ENCODE peak calls at places on chromosomes 4 and X, in eight cellular contexts. Y is substantia nigra; O is iPS-NIHi11; D is ACHN; T is activated naive CD4-positive, alpha-beta T cell treated with anti-CD3 and anti-CD28 coated beads, Interleukin-2, amount 10 ng/mL, durations not matched to agents 7 days and 5 days; Z is small intestine; R is cerebellar cortex; E is hypothalamus. P is an unnamed sample.

GRCh38 chrX:130893356-130894085 is 9.5 kb downstream of the ENOX2 start:
- DNase-seq in Y (no peak), O (no peak), D (no peak), T (no peak), Z (peak), R (no peak), E (no peak), P (no peak)

GRCh38 chr4:101337688-101338087 is 9.6 kb downstream of the PPP3CA start:
- DNase-seq in Y (no peak), O (no peak), D (peak), T (no peak), Z (no peak), R (peak), E (no peak), P (no peak)

GRCh38 chr4:7391637-7392437 is 42.9 kb downstream of the PSAPL1 start:
- DNase-seq in Y (no peak), O (no peak), D (no peak), T (no peak), Z (no peak), R (no peak), E (no peak), P (peak)

GRCh38 chr4:115154826-115155225 is 41.4 kb upstream of the NDST4 start:
- DNase-seq in Y (no peak), O (peak), D (no peak), T (no peak), Z (no peak), R (peak), E (no peak), P (no peak)

GRCh38 chr4:168221298-168221697 is 97.3 kb downstream of the DDX60 start:
- DNase-seq in Y (no peak), O (no peak), D (no peak), T (no peak), Z (peak), R (no peak), E (no peak), P (no peak)

GRCh38 chr4:96448315-96448872 is 608.5 kb downstream of the PDHA2 start:
- DNase-seq in Y (no peak), O (no peak), D (no peak), T (no peak), Z (no peak), R (no peak), E (no peak), P (no peak)

GRCh38 chr4:67320645-67321044 is 224.7 kb downstream of the CENPC start:
- DNase-seq in Y (no peak), O (no peak), D (no peak), T (no peak), Z (no peak), R (no peak), E (no peak), P (no peak)

GRCh38 chrX:96407501-96407900 is 277.1 kb upstream of the DIAPH2 start:
- DNase-seq in Y (no peak), O (no peak), D (no peak), T (no peak), Z (peak), R (no peak), E (no peak), P (no peak)

GRCh38 chr4:76197001-76197743 is 16.5 kb downstream of the SCARB2 start:
- DNase-seq in Y (no peak), O (no peak), D (peak), T (no peak), Z (no peak), R (no peak), E (no peak), P (no peak)

GRCh38 chr4:41177016-41177415 is 37.3 kb downstream of the APBB2 start:
- DNase-seq in Y (no peak), O (no peak), D (peak), T (no peak), Z (no peak), R (no peak), E (no peak), P (no peak)

GRCh38 chr4:126405369-126405982 is 1090.7 kb downstream of the FAT4 start:
- DNase-seq in Y (no peak), O (peak), D (peak), T (no peak), Z (no peak), R (peak), E (no peak), P (no peak)

GRCh38 chr4:38605794-38606586 is 58.0 kb upstream of the KLF3 start:
- DNase-seq in Y (no peak), O (peak), D (no peak), T (no peak), Z (no peak), R (no peak), E (no peak), P (no peak)

GRCh38 chr4:53547983-53548382 is 43.3 kb downstream of the LNX1 start:
- DNase-seq in Y (no peak), O (no peak), D (no peak), T (no peak), Z (no peak), R (no peak), E (no peak), P (no peak)

GRCh38 chrX:13816899-13817298 is at the start of gene GPM6B:
- DNase-seq in Y (no peak), O (peak), D (no peak), T (no peak), Z (no peak), R (peak), E (peak), P (no peak)

GRCh38 chrX:920234-920799 is 289.7 kb downstream of the SHOX start:
- DNase-seq in Y (no peak), O (no peak), D (no peak), T (no peak), Z (no peak), R (no peak), E (no peak), P (no peak)

GRCh38 chrX:42220083-42220482 is 296.7 kb upstream of the CASK start:
- DNase-seq in Y (no peak), O (no peak), D (no peak), T (no peak), Z (no peak), R (no peak), E (no peak), P (no peak)

GRCh38 chrX:132025085-132025484 is 2.0 kb downstream of the STK26 start:
- DNase-seq in Y (no peak), O (no peak), D (no peak), T (no peak), Z (no peak), R (no peak), E (no peak), P (no peak)

GRCh38 chr4:176435891-176436499 is 116.2 kb downstream of the SPCS3 start:
- DNase-seq in Y (no peak), O (no peak), D (no peak), T (no peak), Z (no peak), R (no peak), E (no peak), P (no peak)

GRCh38 chr4:28432348-28433025 is 1571.8 kb downstream of the STIM2 start:
- DNase-seq in Y (no peak), O (no peak), D (no peak), T (no peak), Z (no peak), R (no peak), E (no peak), P (no peak)

GRCh38 chr4:178632415-178632814 is 1190.2 kb upstream of the AGA start:
- DNase-seq in Y (no peak), O (no peak), D (no peak), T (no peak), Z (no peak), R (no peak), E (no peak), P (no peak)

GRCh38 chr4:1874207-1874606 is 3.0 kb downstream of the NSD2 start:
- DNase-seq in Y (no peak), O (no peak), D (no peak), T (no peak), Z (no peak), R (no peak), E (no peak), P (no peak)

GRCh38 chrX:129772796-129773431 is 6.8 kb upstream of the SASH3 start:
- DNase-seq in Y (peak), O (no peak), D (no peak), T (peak), Z (peak), R (no peak), E (peak), P (peak)

GRCh38 chrX:150770623-150771022 is 77.4 kb downstream of the MTMR1 start:
- DNase-seq in Y (no peak), O (no peak), D (no peak), T (no peak), Z (no peak), R (peak), E (no peak), P (no peak)

GRCh38 chr4:138034871-138035270 is 207.3 kb downstream of the SLC7A11 start:
- DNase-seq in Y (no peak), O (no peak), D (no peak), T (no peak), Z (peak), R (no peak), E (no peak), P (no peak)

GRCh38 chr4:7365472-7366179 is 69.1 kb downstream of the PSAPL1 start:
- DNase-seq in Y (peak), O (no peak), D (no peak), T (no peak), Z (peak), R (peak), E (peak), P (no peak)

GRCh38 chr4:21991050-21991449 is 42.5 kb upstream of the KCNIP4 start:
- DNase-seq in Y (no peak), O (no peak), D (no peak), T (no peak), Z (no peak), R (peak), E (no peak), P (no peak)

GRCh38 chrX:112840382-112841113 is at the start of gene AMOT:
- DNase-seq in Y (peak), O (peak), D (peak), T (peak), Z (peak), R (peak), E (peak), P (peak)

GRCh38 chr4:159884989-159885388 is 782.1 kb downstream of the RAPGEF2 start:
- DNase-seq in Y (no peak), O (no peak), D (no peak), T (no peak), Z (no peak), R (no peak), E (no peak), P (no peak)

GRCh38 chrX:135737361-135738071 is 24.1 kb downstream of the CT45A1 start:
- DNase-seq in Y (no peak), O (no peak), D (peak), T (no peak), Z (no peak), R (peak), E (no peak), P (no peak)

GRCh38 chrX:48938721-48939416 is 18.5 kb downstream of the OTUD5 start:
- DNase-seq in Y (no peak), O (no peak), D (no peak), T (peak), Z (no peak), R (no peak), E (no peak), P (no peak)

GRCh38 chr4:122300776-122301175 is 78.0 kb upstream of the ADAD1 start:
- DNase-seq in Y (no peak), O (no peak), D (no peak), T (no peak), Z (no peak), R (no peak), E (no peak), P (no peak)

GRCh38 chrX:10769696-10770619 is 149.6 kb upstream of the MID1 start:
- DNase-seq in Y (no peak), O (peak), D (no peak), T (no peak), Z (peak), R (peak), E (no peak), P (no peak)